ENCODE peak calls at places on chromosomes 3 and 15, in four cellular contexts. Z is Peyer's patch, Q is GM13977, M is fibroblast of lung. X is an unnamed sample.
A peak's percentile ranks its signal among the peaks of the same experiment; 100 is the strongest.

GRCh38 chr3:112973325-112974177 is 1.4 kb downstream of the CD200R1 start:
- DNase-seq in Z (peak; percentile 50), Q (peak; percentile 18), M (no peak), X (no peak)

GRCh38 chr3:72460215-72461174 is 387.8 kb downstream of the SHQ1 start:
- DNase-seq in Z (no peak), Q (no peak), M (no peak), X (no peak)

GRCh38 chr3:23712656-23713559 is 92.8 kb upstream of the UBE2E1 start:
- DNase-seq in Z (no peak), Q (no peak), M (peak; percentile 93), X (peak; percentile 52)

GRCh38 chr15:92611995-92612745 is 43.4 kb downstream of the FAM174B start:
- DNase-seq in Z (no peak), Q (peak; percentile 55), M (no peak), X (no peak)

GRCh38 chr3:155069729-155070128 is 10.4 kb upstream of the MME start:
- DNase-seq in Z (no peak), Q (no peak), M (peak; percentile 54), X (no peak)

GRCh38 chr3:128378631-128379347 is 87.9 kb downstream of the DNAJB8 start:
- DNase-seq in Z (no peak), Q (no peak), M (peak; percentile 74), X (peak; percentile 46)

GRCh38 chr3:8210752-8211405 is 290.7 kb upstream of the LMCD1 start:
- DNase-seq in Z (no peak), Q (no peak), M (peak; percentile 56), X (no peak)

GRCh38 chr3:62600033-62600432 is 226.7 kb upstream of the FEZF2 start:
- DNase-seq in Z (no peak), Q (no peak), M (no peak), X (peak; percentile 7)

GRCh38 chr15:26176831-26177230 is 313.7 kb upstream of the ATP10A start:
- DNase-seq in Z (no peak), Q (no peak), M (no peak), X (no peak)

GRCh38 chr3:187242435-187242834 is 45.1 kb downstream of the RTP1 start:
- DNase-seq in Z (no peak), Q (no peak), M (no peak), X (no peak)

GRCh38 chr15:67554580-67554979 is 12.1 kb downstream of the MAP2K5 start:
- DNase-seq in Z (no peak), Q (no peak), M (no peak), X (no peak)

GRCh38 chr3:106640353-106640752 is 736.9 kb upstream of the CCDC54 start:
- DNase-seq in Z (no peak), Q (no peak), M (no peak), X (no peak)

GRCh38 chr3:30073622-30074021 is 532.8 kb upstream of the TGFBR2 start:
- DNase-seq in Z (no peak), Q (no peak), M (peak; percentile 18), X (no peak)

GRCh38 chr3:40846466-40846865 is 321.7 kb downstream of the ZNF621 start:
- DNase-seq in Z (no peak), Q (no peak), M (no peak), X (no peak)

GRCh38 chr3:30349507-30349906 is 256.9 kb upstream of the TGFBR2 start:
- DNase-seq in Z (no peak), Q (no peak), M (no peak), X (no peak)

GRCh38 chr3:15113884-15114283 is 14.9 kb upstream of the RBSN start:
- DNase-seq in Z (no peak), Q (no peak), M (no peak), X (no peak)

GRCh38 chr3:70360985-70361384 is 48.5 kb upstream of the MDFIC2 start:
- DNase-seq in Z (no peak), Q (peak; percentile 9), M (peak; percentile 23), X (no peak)

GRCh38 chr15:36506733-36507356 is 72.6 kb upstream of the CDIN1 start:
- DNase-seq in Z (no peak), Q (no peak), M (no peak), X (no peak)

GRCh38 chr3:21754839-21755238 is 3.8 kb upstream of the ZNF385D start:
- DNase-seq in Z (no peak), Q (no peak), M (no peak), X (no peak)

GRCh38 chr3:58528629-58529028 is 8.4 kb downstream of the ACOX2 start:
- DNase-seq in Z (no peak), Q (no peak), M (peak; percentile 63), X (no peak)

GRCh38 chr15:67093146-67093874 is 27.9 kb downstream of the SMAD3 start:
- DNase-seq in Z (peak; percentile 85), Q (no peak), M (no peak), X (no peak)

GRCh38 chr15:74790080-74790916 is 8.4 kb downstream of the CSK start:
- DNase-seq in Z (peak; percentile 83), Q (no peak), M (peak; percentile 94), X (no peak)

GRCh38 chr3:152826476-152826875 is 8.5 kb upstream of the P2RY1 start:
- DNase-seq in Z (no peak), Q (no peak), M (no peak), X (no peak)

GRCh38 chr3:152825566-152825965 is 9.4 kb upstream of the P2RY1 start:
- DNase-seq in Z (no peak), Q (no peak), M (no peak), X (no peak)

GRCh38 chr3:152828075-152828840 is 6.7 kb upstream of the P2RY1 start:
- DNase-seq in Z (no peak), Q (no peak), M (no peak), X (no peak)

GRCh38 chr3:152830245-152830644 is 4.7 kb upstream of the P2RY1 start:
- DNase-seq in Z (no peak), Q (no peak), M (no peak), X (no peak)

DNA sequence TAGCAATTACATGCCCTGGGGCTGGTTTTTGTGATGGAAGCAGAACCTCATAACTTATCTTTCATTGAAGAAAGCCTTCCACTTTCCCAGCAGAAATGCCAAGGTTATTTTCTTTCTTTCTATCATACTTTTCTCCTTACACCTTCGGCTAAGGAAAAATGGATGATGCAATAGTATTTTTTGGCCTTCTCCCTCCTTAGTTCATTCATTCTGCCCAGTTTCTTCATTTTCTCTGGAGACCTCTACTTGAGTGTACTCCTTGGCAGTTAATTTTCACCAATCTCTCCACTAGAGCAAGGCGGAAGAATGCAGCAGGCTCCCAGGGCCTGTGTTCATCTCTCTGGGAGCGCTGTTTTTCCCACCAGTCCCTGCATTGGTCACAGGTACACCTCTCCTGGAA is 7.6 kb upstream of the P2RY1 start:
- DNase-seq in Z (no peak), Q (no peak), M (no peak), X (no peak)
- TF ChIP-seq CTCF in Z (no peak), Q (no peak), M (no peak), X (no peak)

GRCh38 chr15:31571676-31572075 is 245.0 kb downstream of the KLF13 start:
- DNase-seq in Z (no peak), Q (no peak), M (no peak), X (no peak)
- TF ChIP-seq CTCF in Z (no peak), Q (no peak), M (peak; percentile 45), X (no peak)

GRCh38 chr15:33226559-33227181 is 32.2 kb upstream of the FMN1 start:
- DNase-seq in Z (no peak), Q (no peak), M (peak; percentile 45), X (no peak)
- TF ChIP-seq CTCF in Z (peak; percentile 24), Q (peak; percentile 10), M (peak; percentile 39), X (peak; percentile 37)

GRCh38 chr3:78070188-78070587 is 1030.3 kb downstream of the ROBO2 start:
- DNase-seq in Z (no peak), Q (no peak), M (no peak), X (no peak)

GRCh38 chr3:78066287-78066686 is 1026.4 kb downstream of the ROBO2 start:
- DNase-seq in Z (no peak), Q (no peak), M (no peak), X (no peak)
- TF ChIP-seq CTCF in Z (no peak), Q (no peak), M (no peak), X (no peak)

GRCh38 chr3:169929830-169930519 is 18.6 kb downstream of the SAMD7 start:
- DNase-seq in Z (peak; percentile 47), Q (peak; percentile 47), M (no peak), X (no peak)
- TF ChIP-seq CTCF in Z (peak; percentile 27), Q (peak; percentile 31), M (no peak), X (no peak)

DNA sequence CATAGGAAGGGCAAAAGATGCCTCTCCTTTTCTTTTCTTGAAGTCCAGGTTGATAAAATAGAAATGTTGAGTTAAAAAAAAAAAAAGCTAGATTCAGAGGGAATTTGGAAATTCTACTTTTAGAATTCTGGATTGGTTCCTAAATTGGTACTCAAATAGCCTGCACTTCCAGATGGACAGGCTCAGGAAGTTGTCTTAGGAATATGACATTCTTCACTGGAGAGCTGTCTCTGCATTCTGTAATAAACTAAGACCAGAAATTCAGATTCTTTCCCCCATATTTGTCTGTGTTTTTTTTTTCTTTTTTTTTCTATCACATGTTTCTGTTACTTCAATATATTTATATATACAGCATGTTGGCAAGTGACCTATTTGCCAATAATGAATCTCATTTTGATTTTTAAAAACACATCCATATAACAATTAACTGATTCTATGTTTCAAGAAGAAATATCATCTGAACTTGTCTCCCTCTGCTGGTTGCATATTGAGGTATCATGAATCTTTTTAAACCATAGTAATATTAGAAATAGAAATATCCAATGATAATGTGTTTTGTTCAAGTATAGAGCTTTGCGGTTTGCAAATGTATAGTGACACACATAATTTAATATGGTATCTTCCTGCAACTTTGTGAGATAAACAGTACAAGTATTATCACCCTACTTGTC is 8.5 kb upstream of the LSAMP start:
- DNase-seq in Z (no peak), Q (no peak), M (no peak), X (no peak)
- TF ChIP-seq CTCF in Z (no peak), Q (no peak), M (peak; percentile 41), X (no peak)

GRCh38 chr3:33883538-33884203 is 85.2 kb downstream of the PDCD6IP start:
- DNase-seq in Z (no peak), Q (peak; percentile 47), M (peak; percentile 15), X (peak; percentile 31)
- TF ChIP-seq CTCF in Z (peak; percentile 87), Q (peak; percentile 76), M (peak; percentile 78), X (peak; percentile 91)

DNA sequence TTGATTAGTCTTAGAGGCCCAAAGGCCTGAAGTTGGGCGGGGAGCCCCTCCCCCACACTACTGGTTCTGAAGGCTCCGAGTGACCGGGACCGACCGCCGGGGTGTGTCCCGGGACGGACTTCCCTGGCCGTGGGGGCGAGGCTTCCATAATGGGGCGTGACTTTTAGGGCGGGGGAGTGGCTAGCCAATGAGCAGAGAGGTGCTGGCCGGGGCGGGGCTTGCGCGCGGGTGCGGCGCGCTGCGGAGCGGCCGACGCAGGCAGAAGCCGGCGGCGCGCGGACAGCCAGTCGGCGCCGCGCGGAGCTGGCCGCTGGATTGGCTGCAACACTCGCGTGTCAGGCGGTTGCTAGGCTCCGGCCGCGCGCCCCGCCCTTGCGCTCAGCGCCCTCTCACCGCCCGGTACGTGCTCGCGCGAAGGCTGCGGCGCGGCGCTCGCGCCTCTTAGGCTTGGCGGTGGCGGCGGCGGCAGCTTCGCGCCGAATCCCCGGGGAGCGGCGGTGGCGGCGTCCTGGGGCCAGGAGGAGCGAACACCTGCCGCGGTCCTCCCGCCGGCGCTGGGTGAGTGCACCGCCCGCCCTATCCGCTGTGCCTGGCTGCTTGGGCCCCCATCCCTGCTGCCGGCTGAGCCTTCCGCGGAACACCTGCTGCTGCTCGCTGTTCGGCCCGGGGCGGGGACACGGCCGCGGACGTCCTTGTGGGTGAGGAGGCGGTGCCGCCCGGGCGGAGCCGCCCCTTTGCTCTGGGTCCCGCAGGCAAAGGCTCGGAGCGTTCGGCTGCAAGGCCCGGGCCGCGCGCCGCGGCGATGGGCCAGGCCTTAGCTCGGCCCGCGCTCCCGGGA is at the start of gene DAG1:
- DNase-seq in Z (peak; percentile 97), Q (peak; percentile 99), M (peak; percentile 94), X (peak; percentile 99)
- TF ChIP-seq CTCF in Z (no peak), Q (no peak), M (no peak), X (no peak)

X was measured in nephron progenitor cell.